ENCODE peak calls at places on chromosomes 7 and 10, in six cellular contexts. J is upper lobe of right lung; A is GM19239; T is keratinocyte; Q is activated CD4-positive, CD25-positive, alpha-beta regulatory T cell treated with anti-CD3 and anti-CD28 coated beads, Interleukin-2, amount 50 U/mL, for 72 hours; Z is NCI-H1092. R is an unnamed sample.

GRCh38 chr7:26898917-26899316 is 34.5 kb upstream of the SKAP2 start:
- DNase-seq in A (no peak), Q (no peak), J (no peak), T (no peak), Z (no peak), R (no peak)

GRCh38 chr7:155375337-155376277 is 77.9 kb downstream of the INSIG1 start:
- DNase-seq in J (no peak), T (no peak), Q (no peak), Z (no peak), A (no peak), R (no peak)

GRCh38 chr10:31099664-31100063 is 68.0 kb upstream of the ZNF438 start:
- DNase-seq in A (no peak), J (no peak), T (peak; percentile 87), Z (no peak), Q (no peak), R (no peak)

GRCh38 chr7:44541028-44541869 is at the start of gene NPC1L1:
- DNase-seq in Z (no peak), A (no peak), Q (no peak), J (peak; percentile 57), T (no peak), R (no peak)

GRCh38 chr7:111029574-111030357 is 61.2 kb upstream of the LRRN3 start:
- DNase-seq in T (no peak), J (no peak), A (no peak), Z (peak; percentile 28), Q (no peak), R (no peak)

GRCh38 chr10:131573256-131574215 is 262.0 kb upstream of the TCERG1L start:
- DNase-seq in Q (no peak), A (no peak), Z (no peak), T (no peak), J (no peak), R (peak; percentile 45)

GRCh38 chr10:123863721-123864432 is 27.7 kb downstream of the CPXM2 start:
- DNase-seq in T (no peak), Q (no peak), A (no peak), J (no peak), Z (no peak), R (no peak)

GRCh38 chr7:13032524-13032923 is 345.1 kb downstream of the ARL4A start:
- DNase-seq in T (no peak), A (no peak), Z (peak; percentile 32), Q (no peak), J (no peak), R (no peak)

GRCh38 chr7:134121632-134122139 is 5.5 kb upstream of the LRGUK start:
- DNase-seq in T (no peak), Q (no peak), J (no peak), A (no peak), Z (no peak), R (no peak)

GRCh38 chr7:129721139-129721538 is 109.6 kb downstream of the NRF1 start:
- DNase-seq in A (no peak), J (no peak), T (no peak), Q (no peak), Z (no peak), R (no peak)

GRCh38 chr7:25790261-25790660 is 361.7 kb upstream of the NFE2L3 start:
- DNase-seq in J (no peak), Z (no peak), Q (no peak), T (no peak), A (no peak), R (no peak)

GRCh38 chr7:150903627-150904026 is 51.3 kb downstream of the AOC1 start:
- DNase-seq in A (no peak), J (peak; percentile 75), T (no peak), Q (no peak), Z (peak; percentile 95), R (no peak)

GRCh38 chr10:28171468-28172235 is 131.2 kb downstream of the MPP7 start:
- DNase-seq in Q (no peak), A (no peak), J (no peak), T (no peak), Z (no peak), R (no peak)

GRCh38 chr10:110372656-110373055 is 67.9 kb upstream of the SMNDC1 start:
- DNase-seq in T (no peak), Z (no peak), J (no peak), A (no peak), Q (no peak), R (no peak)

GRCh38 chr10:97882142-97883091 is 32.8 kb downstream of the GOLGA7B start:
- DNase-seq in Q (no peak), A (no peak), J (no peak), Z (no peak), T (peak; percentile 92), R (peak; percentile 66)

GRCh38 chr10:6850452-6850851 is 270.4 kb upstream of the PRKCQ start:
- DNase-seq in J (no peak), Q (no peak), T (no peak), Z (no peak), A (no peak), R (no peak)

GRCh38 chr10:132408823-132409666 is 12.0 kb downstream of the PWWP2B start:
- DNase-seq in J (peak; percentile 87), A (no peak), Q (no peak), T (no peak), Z (no peak), R (no peak)

GRCh38 chr7:151665363-151665762 is 145.7 kb upstream of the RHEB start:
- DNase-seq in A (no peak), T (no peak), Z (no peak), J (no peak), Q (no peak), R (no peak)